ENCODE peak calls at places on chromosomes 1 and 21, in eight cellular contexts. One of them, this sample, is unnamed.

GRCh38 chr1:65946960-65947359 is 154.3 kb downstream of the PDE4B start:
- DNase-seq in GM12864: no peak
- DNase-seq in heart left ventricle: no peak
- DNase-seq in fibroblast of pulmonary artery: no peak
- DNase-seq in lower leg skin: no peak
- DNase-seq in K562: no peak
- DNase-seq in endodermal cell: no peak
- DNase-seq in vagina: no peak
- DNase-seq in this sample: no peak

GRCh38 chr21:24225432-24225831 is 1381.8 kb downstream of the MRPL39 start:
- DNase-seq in GM12864: no peak
- DNase-seq in heart left ventricle: no peak
- DNase-seq in fibroblast of pulmonary artery: peak; percentile 11
- DNase-seq in lower leg skin: no peak
- DNase-seq in K562: no peak
- DNase-seq in endodermal cell: no peak
- DNase-seq in vagina: no peak
- DNase-seq in this sample: no peak

GRCh38 chr1:5648410-5649165 is 343.6 kb downstream of the NPHP4 start:
- DNase-seq in GM12864: no peak
- DNase-seq in heart left ventricle: no peak
- DNase-seq in fibroblast of pulmonary artery: no peak
- DNase-seq in lower leg skin: no peak
- DNase-seq in K562: no peak
- DNase-seq in endodermal cell: peak; percentile 44
- DNase-seq in vagina: peak; percentile 76
- DNase-seq in this sample: no peak

GRCh38 chr1:178768423-178768822 is 43.4 kb downstream of the RALGPS2 start:
- DNase-seq in GM12864: peak; percentile 7
- DNase-seq in heart left ventricle: no peak
- DNase-seq in fibroblast of pulmonary artery: peak; percentile 50
- DNase-seq in lower leg skin: no peak
- DNase-seq in K562: peak; percentile 64
- DNase-seq in endodermal cell: peak; percentile 60
- DNase-seq in vagina: no peak
- DNase-seq in this sample: peak; percentile 53

GRCh38 chr1:218480691-218481099 is 135.6 kb downstream of the TGFB2 start:
- DNase-seq in GM12864: no peak
- DNase-seq in heart left ventricle: no peak
- DNase-seq in fibroblast of pulmonary artery: peak; percentile 72
- DNase-seq in lower leg skin: no peak
- DNase-seq in K562: no peak
- DNase-seq in endodermal cell: no peak
- DNase-seq in vagina: no peak
- DNase-seq in this sample: no peak

GRCh38 chr1:101290119-101290921 is 53.5 kb downstream of the S1PR1 start:
- DNase-seq in GM12864: no peak
- DNase-seq in heart left ventricle: no peak
- DNase-seq in fibroblast of pulmonary artery: no peak
- DNase-seq in lower leg skin: no peak
- DNase-seq in K562: no peak
- DNase-seq in endodermal cell: peak; percentile 39
- DNase-seq in vagina: no peak
- DNase-seq in this sample: peak; percentile 19

GRCh38 chr1:210489491-210489890 is 160.8 kb downstream of the HHAT start:
- DNase-seq in GM12864: no peak
- DNase-seq in heart left ventricle: no peak
- DNase-seq in fibroblast of pulmonary artery: no peak
- DNase-seq in lower leg skin: no peak
- DNase-seq in K562: no peak
- DNase-seq in endodermal cell: no peak
- DNase-seq in vagina: no peak
- DNase-seq in this sample: no peak

GRCh38 chr1:54666333-54666732 is 24.7 kb downstream of the MROH7 start:
- DNase-seq in GM12864: no peak
- DNase-seq in heart left ventricle: no peak
- DNase-seq in fibroblast of pulmonary artery: no peak
- DNase-seq in lower leg skin: no peak
- DNase-seq in K562: no peak
- DNase-seq in endodermal cell: no peak
- DNase-seq in vagina: no peak
- DNase-seq in this sample: no peak

GRCh38 chr1:177847843-177848242 is 122.0 kb downstream of the SEC16B start:
- DNase-seq in GM12864: no peak
- DNase-seq in heart left ventricle: no peak
- DNase-seq in fibroblast of pulmonary artery: peak; percentile 40
- DNase-seq in lower leg skin: no peak
- DNase-seq in K562: no peak
- DNase-seq in endodermal cell: no peak
- DNase-seq in vagina: no peak
- DNase-seq in this sample: no peak

GRCh38 chr1:19328486-19328885 is 16.4 kb downstream of the SLC66A1 start:
- DNase-seq in GM12864: no peak
- DNase-seq in heart left ventricle: no peak
- DNase-seq in fibroblast of pulmonary artery: no peak
- DNase-seq in lower leg skin: no peak
- DNase-seq in K562: no peak
- DNase-seq in endodermal cell: no peak
- DNase-seq in vagina: no peak
- DNase-seq in this sample: no peak

GRCh38 chr1:53316058-53316741 is 11.7 kb downstream of the LRP8 start:
- DNase-seq in GM12864: no peak
- DNase-seq in heart left ventricle: no peak
- DNase-seq in fibroblast of pulmonary artery: no peak
- DNase-seq in lower leg skin: no peak
- DNase-seq in K562: peak; percentile 29
- DNase-seq in endodermal cell: peak; percentile 69
- DNase-seq in vagina: no peak
- DNase-seq in this sample: no peak

GRCh38 chr1:227299238-227299637 is 19.1 kb downstream of the CDC42BPA start:
- DNase-seq in GM12864: no peak
- DNase-seq in heart left ventricle: no peak
- DNase-seq in fibroblast of pulmonary artery: peak; percentile 72
- DNase-seq in lower leg skin: no peak
- DNase-seq in K562: no peak
- DNase-seq in endodermal cell: no peak
- DNase-seq in vagina: no peak
- DNase-seq in this sample: no peak

GRCh38 chr21:26715878-26716506 is 129.2 kb downstream of the ADAMTS1 start:
- DNase-seq in GM12864: no peak
- DNase-seq in heart left ventricle: peak; percentile 31
- DNase-seq in fibroblast of pulmonary artery: peak; percentile 70
- DNase-seq in lower leg skin: no peak
- DNase-seq in K562: peak; percentile 19
- DNase-seq in endodermal cell: peak; percentile 89
- DNase-seq in vagina: no peak
- DNase-seq in this sample: peak; percentile 34

GRCh38 chr1:53327183-53327941 is 508 bp downstream of the LRP8 start:
- DNase-seq in GM12864: no peak
- DNase-seq in heart left ventricle: peak; percentile 30
- DNase-seq in fibroblast of pulmonary artery: no peak
- DNase-seq in lower leg skin: peak; percentile 90
- DNase-seq in K562: peak; percentile 62
- DNase-seq in endodermal cell: peak; percentile 76
- DNase-seq in vagina: no peak
- DNase-seq in this sample: peak; percentile 57

GRCh38 chr1:206676499-206676898 is 8.2 kb upstream of the MAPKAPK2 start:
- DNase-seq in GM12864: no peak
- DNase-seq in heart left ventricle: no peak
- DNase-seq in fibroblast of pulmonary artery: no peak
- DNase-seq in lower leg skin: no peak
- DNase-seq in K562: no peak
- DNase-seq in endodermal cell: no peak
- DNase-seq in vagina: no peak
- DNase-seq in this sample: peak; percentile 41

GRCh38 chr1:230878584-230878975 is 10.3 kb upstream of the C1orf198 start:
- DNase-seq in GM12864: no peak
- DNase-seq in heart left ventricle: peak; percentile 38
- DNase-seq in fibroblast of pulmonary artery: peak; percentile 53
- DNase-seq in lower leg skin: peak; percentile 91
- DNase-seq in K562: no peak
- DNase-seq in endodermal cell: no peak
- DNase-seq in vagina: no peak
- DNase-seq in this sample: no peak

GRCh38 chr1:22850681-22851080 is 122.0 kb downstream of the LACTBL1 start:
- DNase-seq in GM12864: no peak
- DNase-seq in heart left ventricle: peak; percentile 40
- DNase-seq in fibroblast of pulmonary artery: peak; percentile 57
- DNase-seq in lower leg skin: no peak
- DNase-seq in K562: no peak
- DNase-seq in endodermal cell: no peak
- DNase-seq in vagina: no peak
- DNase-seq in this sample: no peak

GRCh38 chr1:2024451-2024850 is 5.3 kb downstream of the GABRD start:
- DNase-seq in GM12864: no peak
- DNase-seq in heart left ventricle: no peak
- DNase-seq in fibroblast of pulmonary artery: no peak
- DNase-seq in lower leg skin: no peak
- DNase-seq in K562: no peak
- DNase-seq in endodermal cell: no peak
- DNase-seq in vagina: no peak
- DNase-seq in this sample: no peak

GRCh38 chr21:33078907-33079582 is 9.1 kb downstream of the OLIG1 start:
- DNase-seq in GM12864: peak; percentile 55
- DNase-seq in heart left ventricle: no peak
- DNase-seq in fibroblast of pulmonary artery: peak; percentile 14
- DNase-seq in lower leg skin: peak; percentile 79
- DNase-seq in K562: peak; percentile 68
- DNase-seq in endodermal cell: no peak
- DNase-seq in vagina: no peak
- DNase-seq in this sample: peak; percentile 89

GRCh38 chr1:243896313-243896712 is 46.3 kb upstream of the AKT3 start:
- DNase-seq in GM12864: no peak
- DNase-seq in heart left ventricle: no peak
- DNase-seq in fibroblast of pulmonary artery: no peak
- DNase-seq in lower leg skin: no peak
- DNase-seq in K562: no peak
- DNase-seq in endodermal cell: no peak
- DNase-seq in vagina: no peak
- DNase-seq in this sample: no peak

GRCh38 chr1:167165948-167166702 is 54.6 kb upstream of the POU2F1 start:
- DNase-seq in GM12864: no peak
- DNase-seq in heart left ventricle: no peak
- DNase-seq in fibroblast of pulmonary artery: no peak
- DNase-seq in lower leg skin: no peak
- DNase-seq in K562: no peak
- DNase-seq in endodermal cell: peak; percentile 98
- DNase-seq in vagina: no peak
- DNase-seq in this sample: no peak

GRCh38 chr1:53068314-53069084 is 6.5 kb downstream of the PODN start:
- DNase-seq in GM12864: no peak
- DNase-seq in heart left ventricle: no peak
- DNase-seq in fibroblast of pulmonary artery: no peak
- DNase-seq in lower leg skin: no peak
- DNase-seq in K562: peak; percentile 14
- DNase-seq in endodermal cell: peak; percentile 44
- DNase-seq in vagina: no peak
- DNase-seq in this sample: no peak

GRCh38 chr1:45679123-45679522 is 7.2 kb downstream of the GPBP1L1 start:
- DNase-seq in GM12864: no peak
- DNase-seq in heart left ventricle: no peak
- DNase-seq in fibroblast of pulmonary artery: peak; percentile 51
- DNase-seq in lower leg skin: no peak
- DNase-seq in K562: no peak
- DNase-seq in endodermal cell: no peak
- DNase-seq in vagina: no peak
- DNase-seq in this sample: no peak

GRCh38 chr1:110481968-110482623 is 31.1 kb downstream of the PROK1 start:
- DNase-seq in GM12864: no peak
- DNase-seq in heart left ventricle: no peak
- DNase-seq in fibroblast of pulmonary artery: no peak
- DNase-seq in lower leg skin: no peak
- DNase-seq in K562: no peak
- DNase-seq in endodermal cell: no peak
- DNase-seq in vagina: no peak
- DNase-seq in this sample: no peak
- H3K4me3 ChIP-seq in GM12864: no peak overlapping the region
- H3K4me3 ChIP-seq in heart left ventricle: no peak overlapping the region
- H3K4me3 ChIP-seq in fibroblast of pulmonary artery: no peak overlapping the region
- H3K4me3 ChIP-seq in lower leg skin: no peak overlapping the region
- H3K4me3 ChIP-seq in K562: no peak overlapping the region
- H3K4me3 ChIP-seq in endodermal cell: no peak overlapping the region
- H3K4me3 ChIP-seq in vagina: no peak overlapping the region
- H3K4me3 ChIP-seq in this sample: no peak overlapping the region

GRCh38 chr1:34982820-34983376 is 2.2 kb downstream of the TMEM35B start:
- DNase-seq in GM12864: no peak
- DNase-seq in heart left ventricle: no peak
- DNase-seq in fibroblast of pulmonary artery: peak; percentile 31
- DNase-seq in lower leg skin: no peak
- DNase-seq in K562: no peak
- DNase-seq in endodermal cell: no peak
- DNase-seq in vagina: no peak
- DNase-seq in this sample: peak; percentile 63

GRCh38 chr1:34983700-34984355 is 1.3 kb downstream of the TMEM35B start:
- DNase-seq in GM12864: no peak
- DNase-seq in heart left ventricle: no peak
- DNase-seq in fibroblast of pulmonary artery: peak; percentile 23
- DNase-seq in lower leg skin: no peak
- DNase-seq in K562: no peak
- DNase-seq in endodermal cell: no peak
- DNase-seq in vagina: no peak
- DNase-seq in this sample: no peak

GRCh38 chr1:34984435-34985062 is 598 bp downstream of the TMEM35B start:
- DNase-seq in GM12864: no peak
- DNase-seq in heart left ventricle: peak; percentile 60
- DNase-seq in fibroblast of pulmonary artery: peak; percentile 40
- DNase-seq in lower leg skin: peak; percentile 89
- DNase-seq in K562: peak; percentile 55
- DNase-seq in endodermal cell: peak; percentile 57
- DNase-seq in vagina: no peak
- DNase-seq in this sample: peak; percentile 18

GRCh38 chr1:34987018-34987417 is 1.9 kb upstream of the TMEM35B start:
- DNase-seq in GM12864: no peak
- DNase-seq in heart left ventricle: no peak
- DNase-seq in fibroblast of pulmonary artery: no peak
- DNase-seq in lower leg skin: no peak
- DNase-seq in K562: no peak
- DNase-seq in endodermal cell: no peak
- DNase-seq in vagina: no peak
- DNase-seq in this sample: no peak

GRCh38 chr1:34985063-34985770 is at the start of gene TMEM35B:
- DNase-seq in GM12864: peak; percentile 29
- DNase-seq in heart left ventricle: peak; percentile 80
- DNase-seq in fibroblast of pulmonary artery: peak; percentile 50
- DNase-seq in lower leg skin: peak; percentile 94
- DNase-seq in K562: peak; percentile 80
- DNase-seq in endodermal cell: peak; percentile 87
- DNase-seq in vagina: no peak
- DNase-seq in this sample: peak; percentile 86
- TF ChIP-seq CTCF in GM12864: peak; percentile 11
- TF ChIP-seq CTCF in heart left ventricle: no peak
- TF ChIP-seq CTCF in fibroblast of pulmonary artery: no peak
- TF ChIP-seq CTCF in lower leg skin: no peak
- TF ChIP-seq CTCF in K562: peak; percentile 19
- TF ChIP-seq CTCF in endodermal cell: peak; percentile 23
- TF ChIP-seq CTCF in vagina: no peak
- TF ChIP-seq CTCF in this sample: no peak

GRCh38 chr1:225911207-225912130 is 12.6 kb downstream of the PYCR2 start:
- DNase-seq in GM12864: no peak
- DNase-seq in heart left ventricle: peak; percentile 71
- DNase-seq in fibroblast of pulmonary artery: peak; percentile 57
- DNase-seq in lower leg skin: peak; percentile 93
- DNase-seq in K562: no peak
- DNase-seq in endodermal cell: peak; percentile 92
- DNase-seq in vagina: no peak
- DNase-seq in this sample: peak; percentile 72
- H3K4me3 ChIP-seq in GM12864: no peak overlapping the region
- H3K4me3 ChIP-seq in heart left ventricle: peak overlapping the region; percentile 23
- H3K4me3 ChIP-seq in fibroblast of pulmonary artery: no peak overlapping the region
- H3K4me3 ChIP-seq in lower leg skin: no peak overlapping the region
- H3K4me3 ChIP-seq in K562: no peak overlapping the region
- H3K4me3 ChIP-seq in endodermal cell: peak overlapping the region; percentile 67
- H3K4me3 ChIP-seq in vagina: no peak overlapping the region
- H3K4me3 ChIP-seq in this sample: no peak overlapping the region

GRCh38 chr1:47449702-47450552 is 12.1 kb downstream of the FOXD2 start:
- DNase-seq in GM12864: no peak
- DNase-seq in heart left ventricle: peak; percentile 31
- DNase-seq in fibroblast of pulmonary artery: no peak
- DNase-seq in lower leg skin: peak; percentile 87
- DNase-seq in K562: peak; percentile 57
- DNase-seq in endodermal cell: peak; percentile 94
- DNase-seq in vagina: no peak
- DNase-seq in this sample: no peak
- TF ChIP-seq CTCF in GM12864: peak; percentile 36
- TF ChIP-seq CTCF in heart left ventricle: peak; percentile 47
- TF ChIP-seq CTCF in fibroblast of pulmonary artery: peak; percentile 40
- TF ChIP-seq CTCF in lower leg skin: no peak
- TF ChIP-seq CTCF in K562: peak; percentile 74
- TF ChIP-seq CTCF in endodermal cell: peak; percentile 94
- TF ChIP-seq CTCF in vagina: no peak
- TF ChIP-seq CTCF in this sample: peak; percentile 42

This sample was measured in GM12865.